ENCODE peak calls at places on chromosomes 3 and 15, in four cellular contexts. J is H9, P is IMR-90, K is H1. L is an unnamed sample.

GRCh38 chr15:29970402-29970695 is 112.4 kb upstream of the GOLGA8J start:
- DNase-seq in P (no peak), J (no peak), K (no peak), L (no peak)

GRCh38 chr3:51550080-51550819 is 11.7 kb downstream of the RAD54L2 start:
- DNase-seq in P (no peak), J (no peak), K (no peak), L (no peak)

GRCh38 chr3:195175076-195175475 is 95.9 kb downstream of the XXYLT1 start:
- DNase-seq in P (no peak), K (no peak), J (no peak), L (no peak)

GRCh38 chr15:59245583-59245982 is 38.9 kb downstream of the LDHAL6B start:
- DNase-seq in J (no peak), K (no peak), P (no peak), L (no peak)

GRCh38 chr3:123518892-123519485 is 65.9 kb downstream of the HACD2 start:
- DNase-seq in J (no peak), P (peak; percentile 21), K (no peak), L (no peak)

GRCh38 chr3:14147063-14147435 is 22.2 kb downstream of the TMEM43 start:
- DNase-seq in K (no peak), P (no peak), J (no peak), L (no peak)

GRCh38 chr15:38490231-38490630 is 36.3 kb downstream of the FAM98B start:
- DNase-seq in K (no peak), P (peak; percentile 87), J (no peak), L (no peak)

GRCh38 chr3:72018339-72018984 is 233.5 kb upstream of the PROK2 start:
- DNase-seq in J (no peak), K (no peak), P (peak; percentile 7), L (peak; percentile 60)

GRCh38 chr3:149216195-149216869 is 5.3 kb downstream of the CP start:
- DNase-seq in K (no peak), J (no peak), P (no peak), L (no peak)

GRCh38 chr3:6726811-6727210 is 134.1 kb upstream of the GRM7 start:
- DNase-seq in J (no peak), P (no peak), K (no peak), L (no peak)

GRCh38 chr3:196965804-196966173 is 2.8 kb downstream of the PIGZ start:
- DNase-seq in K (no peak), J (no peak), P (no peak), L (no peak)

GRCh38 chr3:36124118-36124796 is 256.0 kb upstream of the STAC start:
- DNase-seq in P (peak; percentile 0), K (peak; percentile 63), J (peak; percentile 72), L (peak; percentile 85)

GRCh38 chr15:99401971-99402732 is 150.9 kb downstream of the LRRC28 start:
- DNase-seq in J (no peak), P (no peak), K (no peak), L (peak; percentile 64)

GRCh38 chr15:39054128-39054732 is 489.6 kb upstream of the RASGRP1 start:
- DNase-seq in J (no peak), P (no peak), K (no peak), L (no peak)

GRCh38 chr15:47945869-47946666 is 174.7 kb upstream of the SLC24A5 start:
- DNase-seq in P (no peak), J (no peak), K (no peak), L (no peak)

GRCh38 chr3:43417133-43417532 is 130.8 kb downstream of the SNRK start:
- DNase-seq in J (no peak), P (no peak), K (no peak), L (no peak)

GRCh38 chr15:90593469-90594158 is 63.9 kb downstream of the CRTC3 start:
- DNase-seq in K (no peak), J (no peak), P (no peak), L (no peak)

GRCh38 chr3:62604301-62604700 is 231.0 kb upstream of the FEZF2 start:
- DNase-seq in P (peak; percentile 88), J (no peak), K (no peak), L (no peak)

GRCh38 chr3:55147856-55148720 is 220.2 kb upstream of the LRTM1 start:
- DNase-seq in K (no peak), J (no peak), P (peak; percentile 76), L (no peak)

DNA sequence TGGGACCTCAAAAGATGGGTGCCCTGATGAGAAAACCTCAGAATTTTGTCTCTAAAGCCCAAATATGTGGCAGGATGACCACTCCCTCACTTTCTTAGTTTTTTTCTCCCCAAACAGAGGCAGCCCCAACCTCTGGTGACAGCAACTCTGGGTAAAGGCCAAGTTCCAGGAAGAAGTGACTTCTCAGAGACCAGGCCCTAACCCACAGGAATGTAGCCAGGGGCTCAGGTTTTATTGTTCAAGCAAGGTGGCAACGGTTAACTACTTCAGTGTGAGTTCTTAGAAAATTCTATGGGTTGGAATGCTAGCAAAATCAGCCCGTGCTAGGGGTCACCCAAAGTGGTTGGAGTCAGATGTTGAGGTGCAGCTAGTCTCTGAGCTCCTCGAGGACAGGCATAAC is 5.1 kb upstream of the DNAJA4 start:
- DNase-seq in K (no peak), J (no peak), P (no peak), L (no peak)
- H3K56ac ChIP-seq in K (no peak overlapping the region), J (no peak overlapping the region), P (no peak overlapping the region), L (no peak overlapping the region)

DNA sequence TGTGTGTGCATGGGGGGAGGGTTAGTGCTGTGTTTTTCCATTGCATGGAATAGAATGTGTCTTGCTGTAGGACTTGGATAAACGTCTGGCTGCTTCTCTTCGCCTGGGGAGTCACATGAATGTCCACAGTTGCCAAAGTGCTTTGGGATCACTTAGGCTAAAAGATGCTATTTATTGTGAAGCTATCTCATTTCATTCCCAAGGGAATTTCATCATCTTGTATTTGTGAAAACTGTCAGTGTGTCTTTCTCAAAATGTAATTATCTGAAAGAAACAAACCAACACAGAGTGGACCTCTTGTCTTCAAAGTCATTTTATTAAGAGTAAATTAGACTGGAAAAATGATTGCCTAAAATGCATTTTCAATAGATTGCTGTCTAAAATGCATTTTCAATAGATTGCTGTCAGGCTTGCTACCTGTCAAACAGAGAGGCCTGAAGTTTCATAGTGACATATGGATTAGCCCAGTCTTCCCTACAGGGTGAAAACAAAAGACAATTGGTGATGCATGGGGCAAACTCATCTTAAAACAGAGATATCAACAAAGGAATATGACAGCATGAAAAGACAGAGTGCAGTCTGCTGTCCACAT is 117.0 kb upstream of the GOLIM4 start:
- DNase-seq in J (no peak), P (no peak), K (no peak), L (no peak)
- H3K56ac ChIP-seq in J (no peak overlapping the region), P (no peak overlapping the region), K (no peak overlapping the region), L (no peak overlapping the region)

DNA sequence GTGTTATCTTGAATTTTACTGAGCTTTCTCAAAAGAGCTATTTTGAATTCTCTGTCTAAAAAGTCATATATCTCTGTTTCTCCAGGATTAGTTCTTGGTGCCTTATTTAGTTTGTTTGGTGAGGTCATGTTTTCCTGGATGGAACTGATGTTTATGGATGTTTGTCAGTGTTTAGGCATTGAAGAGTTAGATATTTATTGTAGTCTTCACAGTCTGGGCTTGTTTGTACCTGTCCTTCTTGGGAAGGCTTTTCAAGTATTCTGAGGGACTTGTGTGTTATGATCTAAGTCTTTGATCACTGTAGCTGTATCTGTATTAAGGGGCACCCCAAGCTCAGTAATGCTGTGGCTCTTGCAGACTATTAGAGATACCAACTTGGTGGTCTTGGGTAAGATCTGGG is 10.6 kb upstream of the RAD51 start:
- DNase-seq in J (no peak), P (no peak), K (no peak), L (no peak)
- H3K56ac ChIP-seq in J (no peak overlapping the region), P (no peak overlapping the region), K (no peak overlapping the region), L (no peak overlapping the region)

DNA sequence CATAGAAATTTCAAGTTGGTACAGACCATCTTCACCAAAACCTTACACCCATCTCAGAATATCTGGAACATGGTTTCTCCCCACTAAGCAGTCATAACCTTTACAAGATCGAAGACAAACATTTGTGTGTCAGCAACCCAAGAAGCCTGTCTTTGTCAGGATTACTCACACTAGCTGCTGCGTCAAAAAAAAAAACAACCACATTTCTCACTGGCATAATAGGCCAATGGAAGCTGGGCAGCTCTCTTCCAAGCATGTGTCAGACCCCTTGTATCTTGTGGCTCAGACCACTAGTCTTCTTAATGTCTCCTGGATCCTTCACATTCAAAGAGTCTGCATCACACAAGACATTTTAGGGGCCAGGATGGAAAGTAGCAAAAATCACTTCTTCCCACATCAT is 266.9 kb upstream of the IGF1R start:
- DNase-seq in K (no peak), J (no peak), P (no peak), L (no peak)
- H3K56ac ChIP-seq in K (no peak overlapping the region), J (no peak overlapping the region), P (no peak overlapping the region), L (no peak overlapping the region)

GRCh38 chr15:69377137-69377536 is 37.0 kb upstream of the KIF23 start:
- DNase-seq in P (no peak), K (no peak), J (no peak), L (no peak)

GRCh38 chr15:69384626-69385025 is 29.5 kb upstream of the KIF23 start:
- DNase-seq in P (no peak), K (no peak), J (no peak), L (no peak)

GRCh38 chr15:69380726-69381105 is 33.4 kb upstream of the KIF23 start:
- DNase-seq in K (no peak), J (no peak), P (no peak), L (no peak)

GRCh38 chr15:69375151-69375790 is 38.9 kb upstream of the KIF23 start:
- DNase-seq in P (no peak), K (no peak), J (no peak), L (no peak)

GRCh38 chr15:69380100-69380725 is 33.9 kb upstream of the KIF23 start:
- DNase-seq in J (peak; percentile 73), P (peak; percentile 21), K (peak; percentile 55), L (peak; percentile 74)
- H3K56ac ChIP-seq in J (no peak overlapping the region), P (no peak overlapping the region), K (no peak overlapping the region), L (no peak overlapping the region)

GRCh38 chr3:127542441-127542952 is 48.0 kb downstream of the TPRA1 start:
- DNase-seq in K (no peak), P (no peak), J (no peak), L (no peak)
- H3K56ac ChIP-seq in K (no peak overlapping the region), P (no peak overlapping the region), J (no peak overlapping the region), L (no peak overlapping the region)

DNA sequence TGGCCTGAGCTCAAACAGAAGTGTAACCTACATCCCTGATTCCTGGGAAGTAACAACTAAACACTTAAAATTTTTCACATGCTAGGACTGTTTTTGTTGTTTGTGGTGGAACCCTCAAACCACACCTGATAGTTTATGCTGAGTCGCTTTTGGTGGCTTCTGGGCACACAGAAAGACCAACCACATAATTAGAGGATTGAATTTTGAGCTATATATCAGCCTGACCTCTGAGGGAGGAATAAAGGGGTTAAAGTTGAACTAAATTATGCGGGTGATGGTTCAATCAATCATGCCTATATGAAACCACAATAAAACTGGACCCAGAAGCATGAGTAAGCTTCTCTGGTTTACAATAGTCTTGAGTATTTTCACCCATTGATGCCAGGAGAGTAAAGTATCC is 1304.4 kb upstream of the GBE1 start:
- DNase-seq in P (no peak), J (no peak), K (no peak), L (no peak)
- H3K56ac ChIP-seq in P (no peak overlapping the region), J (no peak overlapping the region), K (no peak overlapping the region), L (no peak overlapping the region)

L was measured in mesendoderm.